ENCODE peak calls at places on chromosome 17, in nine cellular contexts. P, Y, U, H, G, I, D, O and Q are unnamed samples.

GRCh38 chr17:65182233-65182632 is 45.1 kb downstream of the RGS9 start:
- DNase-seq in P (no peak), Y (no peak), U (no peak), H (no peak), G (no peak), I (no peak), D (no peak), O (no peak), Q (no peak)

GRCh38 chr17:49980703-49981197 is 11.8 kb downstream of the DLX4 start:
- DNase-seq in P (no peak), Y (no peak), U (no peak), H (no peak), G (no peak), I (no peak), D (no peak), O (no peak), Q (peak; percentile 87)

GRCh38 chr17:48139948-48140347 is 32.4 kb downstream of the SNX11 start:
- DNase-seq in P (peak; percentile 78), Y (no peak), U (no peak), H (no peak), G (no peak), I (no peak), D (no peak), O (no peak), Q (no peak)

GRCh38 chr17:10600551-10600950 is 51.1 kb upstream of the MYH2 start:
- DNase-seq in P (no peak), Y (no peak), U (peak; percentile 37), H (no peak), G (no peak), I (no peak), D (no peak), O (no peak), Q (no peak)

GRCh38 chr17:10119203-10120112 is 78.9 kb downstream of the GAS7 start:
- DNase-seq in P (peak; percentile 88), Y (no peak), U (no peak), H (peak; percentile 70), G (no peak), I (no peak), D (peak; percentile 2), O (no peak), Q (peak; percentile 42)

GRCh38 chr17:33651631-33652030 is 358.5 kb upstream of the ASIC2 start:
- DNase-seq in P (no peak), Y (no peak), U (no peak), H (no peak), G (no peak), I (no peak), D (no peak), O (no peak), Q (peak; percentile 34)

GRCh38 chr17:65173284-65173793 is 36.2 kb downstream of the RGS9 start:
- DNase-seq in P (no peak), Y (peak; percentile 21), U (no peak), H (no peak), G (no peak), I (peak; percentile 81), D (peak; percentile 45), O (peak; percentile 89), Q (no peak)

GRCh38 chr17:57715981-57716380 is 29.1 kb downstream of the CCDC182 start:
- DNase-seq in P (no peak), Y (no peak), U (no peak), H (no peak), G (no peak), I (no peak), D (no peak), O (no peak), Q (no peak)

GRCh38 chr17:7403043-7403901 is 625 bp downstream of the TMEM256 start:
- DNase-seq in P (no peak), Y (no peak), U (no peak), H (no peak), G (no peak), I (no peak), D (peak; percentile 89), O (no peak), Q (peak; percentile 80)

GRCh38 chr17:69320908-69321238 is 6.1 kb downstream of the ABCA5 start:
- DNase-seq in P (no peak), Y (no peak), U (no peak), H (no peak), G (no peak), I (no peak), D (no peak), O (no peak), Q (peak; percentile 22)

GRCh38 chr17:41695134-41695661 is 6.5 kb downstream of the EIF1 start:
- DNase-seq in P (no peak), Y (no peak), U (no peak), H (no peak), G (no peak), I (peak; percentile 14), D (no peak), O (no peak), Q (no peak)

GRCh38 chr17:40450175-40450574 is 6.9 kb downstream of the IGFBP4 start:
- DNase-seq in P (no peak), Y (no peak), U (no peak), H (no peak), G (no peak), I (no peak), D (peak; percentile 26), O (peak; percentile 49), Q (peak; percentile 72)

GRCh38 chr17:69954241-69954933 is 120.6 kb upstream of the KCNJ16 start:
- DNase-seq in P (no peak), Y (no peak), U (no peak), H (no peak), G (no peak), I (no peak), D (no peak), O (no peak), Q (no peak)

GRCh38 chr17:8836821-8837426 is 30.6 kb downstream of the PIK3R6 start:
- DNase-seq in P (no peak), Y (no peak), U (no peak), H (peak; percentile 9), G (no peak), I (no peak), D (no peak), O (no peak), Q (no peak)

GRCh38 chr17:65985571-65985970 is 206.4 kb downstream of the CEP112 start:
- DNase-seq in P (no peak), Y (no peak), U (no peak), H (no peak), G (no peak), I (no peak), D (no peak), O (no peak), Q (no peak)

GRCh38 chr17:71440513-71440912 is 680.3 kb upstream of the SOX9 start:
- DNase-seq in P (no peak), Y (no peak), U (no peak), H (no peak), G (no peak), I (no peak), D (no peak), O (peak; percentile 45), Q (no peak)

GRCh38 chr17:17575360-17576251 is 15.9 kb downstream of the PEMT start:
- DNase-seq in P (no peak), Y (no peak), U (no peak), H (no peak), G (no peak), I (no peak), D (no peak), O (peak; percentile 84), Q (no peak)

GRCh38 chr17:55717432-55717831 is 5.2 kb downstream of the TMEM100 start:
- DNase-seq in P (no peak), Y (no peak), U (no peak), H (no peak), G (no peak), I (no peak), D (no peak), O (no peak), Q (no peak)

GRCh38 chr17:8186787-8187516 is 3.0 kb downstream of the BORCS6 start:
- DNase-seq in P (peak; percentile 83), Y (peak; percentile 94), U (peak; percentile 89), H (peak; percentile 97), G (peak; percentile 86), I (peak; percentile 88), D (peak; percentile 98), O (peak; percentile 96), Q (no peak)

GRCh38 chr17:1413281-1413791 is 13.3 kb upstream of the YWHAE start:
- DNase-seq in P (no peak), Y (peak; percentile 23), U (peak; percentile 54), H (peak; percentile 88), G (peak; percentile 56), I (no peak), D (peak; percentile 69), O (peak; percentile 79), Q (no peak)

GRCh38 chr17:45263477-45263860 is 1.6 kb upstream of the SPATA32 start:
- DNase-seq in P (no peak), Y (no peak), U (no peak), H (no peak), G (no peak), I (no peak), D (no peak), O (no peak), Q (no peak)

GRCh38 chr17:78374631-78375274 is 3.7 kb upstream of the PGS1 start:
- DNase-seq in P (no peak), Y (no peak), U (no peak), H (no peak), G (no peak), I (no peak), D (no peak), O (peak; percentile 68), Q (peak; percentile 73)

GRCh38 chr17:79410681-79411080 is 200.2 kb downstream of the RBFOX3 start:
- DNase-seq in P (no peak), Y (no peak), U (no peak), H (no peak), G (no peak), I (no peak), D (peak; percentile 29), O (no peak), Q (no peak)

GRCh38 chr17:9937164-9937835 is 32.2 kb upstream of the RCVRN start:
- DNase-seq in P (no peak), Y (peak; percentile 25), U (peak; percentile 37), H (peak; percentile 80), G (peak; percentile 35), I (no peak), D (no peak), O (peak; percentile 30), Q (no peak)

GRCh38 chr17:7048968-7049367 is 5.1 kb upstream of the SLC16A11 start:
- DNase-seq in P (no peak), Y (no peak), U (no peak), H (no peak), G (no peak), I (no peak), D (no peak), O (no peak), Q (no peak)

GRCh38 chr17:79034931-79035485 is 11.0 kb downstream of the C1QTNF1 start:
- DNase-seq in P (no peak), Y (no peak), U (no peak), H (peak; percentile 40), G (no peak), I (no peak), D (peak; percentile 60), O (no peak), Q (no peak)

GRCh38 chr17:10121971-10122707 is 76.3 kb downstream of the GAS7 start:
- DNase-seq in P (no peak), Y (no peak), U (no peak), H (peak; percentile 74), G (no peak), I (no peak), D (no peak), O (no peak), Q (no peak)

GRCh38 chr17:77796201-77796860 is 162.2 kb upstream of the TNRC6C start:
- DNase-seq in P (no peak), Y (no peak), U (no peak), H (peak; percentile 93), G (no peak), I (no peak), D (peak; percentile 77), O (no peak), Q (no peak)

GRCh38 chr17:8300226-8300625 is 5.0 kb upstream of the SLC25A35 start:
- DNase-seq in P (no peak), Y (no peak), U (no peak), H (no peak), G (no peak), I (no peak), D (no peak), O (no peak), Q (no peak)

GRCh38 chr17:31216053-31216751 is 80.8 kb downstream of the OMG start:
- DNase-seq in P (peak; percentile 1), Y (no peak), U (peak; percentile 86), H (no peak), G (peak; percentile 86), I (peak; percentile 16), D (peak; percentile 67), O (peak; percentile 80), Q (peak; percentile 21)

GRCh38 chr17:7558544-7559306 is at the start of gene TNFSF13:
- DNase-seq in P (peak; percentile 77), Y (peak; percentile 62), U (no peak), H (peak; percentile 85), G (no peak), I (no peak), D (peak; percentile 42), O (no peak), Q (no peak)